ENCODE peak calls at places on chromosome 20, in nine cellular contexts. V is Peyer's patch, U is IMR-90, K is coronary artery, O is GM20000, N is ovary, X is tibial artery, B is heart left ventricle, P is AG09309. R is an unnamed sample.

GRCh38 chr20:12829121-12829520 is 179.7 kb upstream of the SPTLC3 start:
- DNase-seq in V (no peak), U (no peak), P (no peak), N (no peak), X (no peak), B (no peak), K (no peak), O (no peak), R (no peak)

GRCh38 chr20:11919571-11919970 is 1.9 kb downstream of the BTBD3 start:
- DNase-seq in B (no peak), U (no peak), P (no peak), K (no peak), N (no peak), X (no peak), O (no peak), V (no peak), R (no peak)

GRCh38 chr20:39676857-39677351 is 714.8 kb downstream of the DHX35 start:
- DNase-seq in N (no peak), P (no peak), O (peak; percentile 10), V (no peak), K (no peak), X (no peak), B (no peak), U (peak; percentile 3), R (no peak)

GRCh38 chr20:49804364-49804763 is 8.3 kb upstream of the SLC9A8 start:
- DNase-seq in X (no peak), V (no peak), K (no peak), P (no peak), U (no peak), N (no peak), O (no peak), B (no peak), R (no peak)

GRCh38 chr20:5171074-5171789 is 44.4 kb downstream of the CDS2 start:
- DNase-seq in O (no peak), P (no peak), X (no peak), K (peak; percentile 79), V (no peak), U (no peak), B (peak; percentile 84), N (peak; percentile 51), R (no peak)

GRCh38 chr20:1467355-1468116 is 887 bp upstream of the NSFL1C start:
- DNase-seq in V (peak; percentile 68), U (no peak), K (no peak), N (peak; percentile 27), B (no peak), O (no peak), X (no peak), P (no peak), R (no peak)

GRCh38 chr20:50577175-50578018 is 67.2 kb downstream of the PTPN1 start:
- DNase-seq in B (peak; percentile 88), O (no peak), P (no peak), V (no peak), N (no peak), K (no peak), U (no peak), X (peak; percentile 64), R (no peak)

GRCh38 chr20:63208346-63208924 is 7.5 kb downstream of the YTHDF1 start:
- DNase-seq in N (no peak), U (no peak), X (no peak), O (no peak), K (no peak), P (no peak), V (no peak), B (no peak), R (no peak)

GRCh38 chr20:15265910-15266309 is 928.5 kb upstream of the FLRT3 start:
- DNase-seq in U (no peak), N (no peak), K (no peak), B (no peak), P (no peak), O (no peak), X (no peak), V (no peak), R (no peak)

GRCh38 chr20:1652960-1653359 is 4.6 kb downstream of the SIRPG start:
- DNase-seq in N (no peak), P (no peak), U (no peak), X (no peak), V (no peak), B (no peak), K (no peak), O (no peak), R (no peak)

GRCh38 chr20:63967330-63968135 is 2.2 kb downstream of the ZNF512B start:
- DNase-seq in X (no peak), B (peak; percentile 23), V (peak; percentile 45), K (no peak), N (peak; percentile 32), P (no peak), U (no peak), O (no peak), R (no peak)

GRCh38 chr20:45341579-45341938 is 6.7 kb downstream of the SDC4 start:
- DNase-seq in O (no peak), V (no peak), U (no peak), K (no peak), X (peak; percentile 64), B (no peak), P (no peak), N (no peak), R (no peak)

GRCh38 chr20:63977392-63978276 is 1.8 kb downstream of the SAMD10 start:
- DNase-seq in N (no peak), X (no peak), O (no peak), U (peak; percentile 88), B (no peak), V (peak; percentile 50), K (no peak), P (no peak), R (peak; percentile 50)

GRCh38 chr20:2237059-2237458 is 58.7 kb upstream of the TGM3 start:
- DNase-seq in O (no peak), V (peak; percentile 56), K (peak; percentile 85), P (peak; percentile 99), X (peak; percentile 76), N (peak; percentile 22), B (peak; percentile 57), U (peak; percentile 95), R (no peak)

DNA sequence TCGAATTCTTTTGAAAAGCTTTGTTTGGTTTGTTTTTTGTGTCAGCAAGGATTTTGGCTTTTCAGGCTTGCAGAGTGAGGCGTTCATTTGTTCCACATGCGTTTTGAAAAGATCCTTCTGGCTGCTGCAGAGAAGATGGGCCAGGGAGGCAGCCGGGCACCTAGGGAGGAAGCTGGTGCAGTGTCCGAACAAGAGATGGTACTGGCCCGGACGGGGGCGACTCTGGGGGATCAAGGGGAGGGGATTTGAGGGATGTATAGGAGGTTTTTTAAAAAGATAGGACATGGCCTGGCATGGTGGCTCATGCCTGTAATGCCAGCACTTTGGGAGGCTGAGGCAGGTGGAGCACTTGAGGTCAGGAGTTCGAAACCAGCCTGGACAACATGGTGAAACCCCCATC is 55.3 kb downstream of the DLGAP4 start:
- DNase-seq in X (no peak), P (no peak), N (no peak), V (no peak), U (no peak), B (no peak), O (no peak), K (no peak), R (no peak)
- TF ChIP-seq CTCF in X (no peak), P (no peak), N (no peak), V (no peak), U (no peak), B (no peak), O (no peak), K (no peak), R (no peak)

GRCh38 chr20:53201588-53201987 is 229.4 kb downstream of the TSHZ2 start:
- DNase-seq in U (no peak), V (no peak), O (no peak), X (no peak), K (no peak), P (no peak), N (no peak), B (no peak), R (no peak)
- TF ChIP-seq CTCF in U (no peak), V (no peak), O (no peak), X (no peak), K (no peak), P (no peak), N (no peak), B (no peak), R (no peak)

GRCh38 chr20:53937330-53937729 is 133.1 kb downstream of the BCAS1 start:
- DNase-seq in K (peak; percentile 11), X (no peak), O (no peak), V (no peak), N (no peak), P (no peak), B (no peak), U (no peak), R (no peak)

GRCh38 chr20:53934421-53935352 is 135.7 kb downstream of the BCAS1 start:
- DNase-seq in P (peak; percentile 79), K (peak; percentile 26), X (no peak), U (peak; percentile 84), N (peak; percentile 48), O (peak; percentile 40), B (peak; percentile 49), V (no peak), R (no peak)

GRCh38 chr20:53933232-53933846 is 137.1 kb downstream of the BCAS1 start:
- DNase-seq in V (no peak), O (no peak), N (no peak), U (no peak), P (no peak), B (no peak), K (peak; percentile 11), X (no peak), R (no peak)

GRCh38 chr20:53937929-53938367 is 132.4 kb downstream of the BCAS1 start:
- DNase-seq in P (no peak), N (no peak), V (no peak), B (no peak), X (no peak), K (peak; percentile 41), U (no peak), O (no peak), R (no peak)

GRCh38 chr20:53935353-53936084 is 134.9 kb downstream of the BCAS1 start:
- DNase-seq in B (no peak), U (no peak), K (peak; percentile 28), X (no peak), P (no peak), N (no peak), O (no peak), V (no peak), R (no peak)
- TF ChIP-seq CTCF in B (no peak), U (no peak), K (no peak), X (no peak), P (no peak), N (no peak), O (no peak), V (no peak), R (no peak)

GRCh38 chr20:3311623-3312022 is 72.6 kb upstream of the SLC4A11 start:
- DNase-seq in P (no peak), N (no peak), B (no peak), X (no peak), U (no peak), V (no peak), O (no peak), K (no peak), R (no peak)

GRCh38 chr20:3315110-3315509 is 76.1 kb upstream of the SLC4A11 start:
- DNase-seq in K (no peak), V (no peak), U (no peak), O (no peak), X (no peak), N (no peak), P (no peak), B (no peak), R (no peak)

GRCh38 chr20:3314391-3314790 is 75.4 kb upstream of the SLC4A11 start:
- DNase-seq in U (no peak), P (no peak), B (no peak), X (no peak), K (no peak), V (no peak), O (no peak), N (no peak), R (no peak)

GRCh38 chr20:3312940-3313656 is 74.1 kb upstream of the SLC4A11 start:
- DNase-seq in X (no peak), P (peak; percentile 67), U (peak; percentile 53), B (no peak), V (no peak), O (no peak), N (no peak), K (no peak), R (no peak)

GRCh38 chr20:3313681-3314080 is 74.7 kb upstream of the SLC4A11 start:
- DNase-seq in X (no peak), P (no peak), V (no peak), B (no peak), U (no peak), N (no peak), O (no peak), K (no peak), R (no peak)
- TF ChIP-seq CTCF in X (no peak), P (no peak), V (no peak), B (no peak), U (no peak), N (no peak), O (no peak), K (no peak), R (no peak)

R was measured in CD4-positive, alpha-beta T cell.